ENCODE peak calls at places on chromosomes 11 and 22, in six cellular contexts. One of them, this sample, is unnamed.

GRCh38 chr11:14309425-14310192 is 49.4 kb downstream of the RRAS2 start:
- DNase-seq in A549: no peak
- DNase-seq in endothelial cell of umbilical vein: no peak
- DNase-seq in K562: no peak
- DNase-seq in GM12878: no peak
- DNase-seq in HepG2: no peak
- DNase-seq in this sample: no peak

GRCh38 chr22:37627091-37627490 is 12.4 kb upstream of the SH3BP1 start:
- DNase-seq in A549: no peak
- DNase-seq in endothelial cell of umbilical vein: no peak
- DNase-seq in K562: no peak
- DNase-seq in GM12878: no peak
- DNase-seq in HepG2: no peak
- DNase-seq in this sample: peak

GRCh38 chr11:12640355-12640754 is 33.9 kb upstream of the TEAD1 start:
- DNase-seq in A549: no peak
- DNase-seq in endothelial cell of umbilical vein: no peak
- DNase-seq in K562: no peak
- DNase-seq in GM12878: no peak
- DNase-seq in HepG2: no peak
- DNase-seq in this sample: no peak

GRCh38 chr11:93490996-93491618 is 52.1 kb downstream of the SMCO4 start:
- DNase-seq in A549: no peak
- DNase-seq in endothelial cell of umbilical vein: no peak
- DNase-seq in K562: no peak
- DNase-seq in GM12878: no peak
- DNase-seq in HepG2: no peak
- DNase-seq in this sample: no peak

GRCh38 chr11:923691-924405 is 1.8 kb upstream of the AP2A2 start:
- DNase-seq in A549: no peak
- DNase-seq in endothelial cell of umbilical vein: no peak
- DNase-seq in K562: no peak
- DNase-seq in GM12878: no peak
- DNase-seq in HepG2: no peak
- DNase-seq in this sample: no peak

GRCh38 chr11:79100093-79100704 is 340.6 kb downstream of the TENM4 start:
- DNase-seq in A549: peak
- DNase-seq in endothelial cell of umbilical vein: peak
- DNase-seq in K562: peak
- DNase-seq in GM12878: no peak
- DNase-seq in HepG2: peak
- DNase-seq in this sample: peak

GRCh38 chr11:15911377-15912044 is 444.8 kb downstream of the SOX6 start:
- DNase-seq in A549: peak
- DNase-seq in endothelial cell of umbilical vein: peak
- DNase-seq in K562: no peak
- DNase-seq in GM12878: no peak
- DNase-seq in HepG2: no peak
- DNase-seq in this sample: no peak

GRCh38 chr11:114166897-114167323 is 107.4 kb downstream of the ZBTB16 start:
- DNase-seq in A549: no peak
- DNase-seq in endothelial cell of umbilical vein: peak
- DNase-seq in K562: no peak
- DNase-seq in GM12878: no peak
- DNase-seq in HepG2: no peak
- DNase-seq in this sample: peak

GRCh38 chr22:23225724-23226496 is 45.6 kb downstream of the BCR start:
- DNase-seq in A549: peak
- DNase-seq in endothelial cell of umbilical vein: peak
- DNase-seq in K562: peak
- DNase-seq in GM12878: no peak
- DNase-seq in HepG2: no peak
- DNase-seq in this sample: no peak

GRCh38 chr11:10388096-10388495 is 67.0 kb upstream of the AMPD3 start:
- DNase-seq in A549: no peak
- DNase-seq in endothelial cell of umbilical vein: no peak
- DNase-seq in K562: no peak
- DNase-seq in GM12878: no peak
- DNase-seq in HepG2: no peak
- DNase-seq in this sample: no peak

GRCh38 chr11:110519816-110520215 is 90.1 kb downstream of the FDX1 start:
- DNase-seq in A549: no peak
- DNase-seq in endothelial cell of umbilical vein: no peak
- DNase-seq in K562: no peak
- DNase-seq in GM12878: no peak
- DNase-seq in HepG2: no peak
- DNase-seq in this sample: no peak

GRCh38 chr11:70572974-70573260 is 174.6 kb downstream of the CTTN start:
- DNase-seq in A549: no peak
- DNase-seq in endothelial cell of umbilical vein: no peak
- DNase-seq in K562: no peak
- DNase-seq in GM12878: no peak
- DNase-seq in HepG2: no peak
- DNase-seq in this sample: no peak

GRCh38 chr11:77299528-77299993 is 1.9 kb downstream of the GDPD4 start:
- DNase-seq in A549: peak
- DNase-seq in endothelial cell of umbilical vein: no peak
- DNase-seq in K562: peak
- DNase-seq in GM12878: no peak
- DNase-seq in HepG2: peak
- DNase-seq in this sample: no peak

GRCh38 chr11:7031346-7031957 is 11.2 kb downstream of the NLRP14 start:
- DNase-seq in A549: no peak
- DNase-seq in endothelial cell of umbilical vein: no peak
- DNase-seq in K562: no peak
- DNase-seq in GM12878: no peak
- DNase-seq in HepG2: no peak
- DNase-seq in this sample: no peak

GRCh38 chr22:30969532-30970355 is 679 bp downstream of the TUG1 start:
- DNase-seq in A549: peak
- DNase-seq in endothelial cell of umbilical vein: peak
- DNase-seq in K562: peak
- DNase-seq in GM12878: no peak
- DNase-seq in HepG2: peak
- DNase-seq in this sample: peak

DNA sequence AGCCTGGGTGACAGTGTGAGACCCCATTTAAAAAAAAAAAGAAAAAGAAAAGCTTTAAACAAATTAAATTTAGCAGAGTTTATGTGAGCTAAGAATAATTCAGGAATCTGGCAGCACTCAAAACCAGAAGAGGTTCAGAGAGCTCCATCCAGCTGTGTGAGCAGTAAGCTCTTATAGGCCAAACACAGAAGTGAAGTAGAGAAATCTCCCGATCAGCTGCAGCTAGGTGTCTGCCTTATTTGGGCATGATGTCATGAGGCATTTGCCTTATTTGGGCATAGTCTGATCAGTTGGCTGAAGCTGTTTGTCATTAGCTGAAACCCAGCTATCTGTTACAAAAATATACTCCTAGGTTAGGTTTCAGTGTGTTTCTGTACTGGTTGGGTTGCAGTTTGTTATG is 8.2 kb downstream of the MS4A15 start:
- DNase-seq in A549: no peak
- DNase-seq in endothelial cell of umbilical vein: no peak
- DNase-seq in K562: no peak
- DNase-seq in GM12878: peak
- DNase-seq in HepG2: no peak
- DNase-seq in this sample: no peak
- TF ChIP-seq POLR2A in A549: no peak
- TF ChIP-seq POLR2A in endothelial cell of umbilical vein: no peak
- TF ChIP-seq POLR2A in K562: no peak
- TF ChIP-seq POLR2A in GM12878: no peak
- TF ChIP-seq POLR2A in HepG2: no peak
- TF ChIP-seq POLR2A in this sample: no peak

GRCh38 chr11:46299425-46300067 is 22.1 kb downstream of the CREB3L1 start:
- DNase-seq in A549: peak
- DNase-seq in endothelial cell of umbilical vein: no peak
- DNase-seq in K562: no peak
- DNase-seq in GM12878: no peak
- DNase-seq in HepG2: no peak
- DNase-seq in this sample: no peak

GRCh38 chr11:46296520-46297448 is 19.3 kb downstream of the CREB3L1 start:
- DNase-seq in A549: no peak
- DNase-seq in endothelial cell of umbilical vein: peak
- DNase-seq in K562: peak
- DNase-seq in GM12878: no peak
- DNase-seq in HepG2: no peak
- DNase-seq in this sample: no peak

GRCh38 chr11:46298699-46299424 is 21.4 kb downstream of the CREB3L1 start:
- DNase-seq in A549: peak
- DNase-seq in endothelial cell of umbilical vein: no peak
- DNase-seq in K562: no peak
- DNase-seq in GM12878: no peak
- DNase-seq in HepG2: no peak
- DNase-seq in this sample: peak

GRCh38 chr11:46302866-46303265 is 25.4 kb downstream of the CREB3L1 start:
- DNase-seq in A549: no peak
- DNase-seq in endothelial cell of umbilical vein: no peak
- DNase-seq in K562: no peak
- DNase-seq in GM12878: peak
- DNase-seq in HepG2: no peak
- DNase-seq in this sample: no peak

GRCh38 chr11:46300270-46300669 is 22.8 kb downstream of the CREB3L1 start:
- DNase-seq in A549: no peak
- DNase-seq in endothelial cell of umbilical vein: no peak
- DNase-seq in K562: no peak
- DNase-seq in GM12878: no peak
- DNase-seq in HepG2: no peak
- DNase-seq in this sample: no peak
- TF ChIP-seq MYC in A549: no peak
- TF ChIP-seq MYC in endothelial cell of umbilical vein: no peak
- TF ChIP-seq MYC in K562: no peak
- TF ChIP-seq MYC in GM12878: no peak
- TF ChIP-seq MYC in HepG2: no peak
- TF ChIP-seq MYC in this sample: no peak

DNA sequence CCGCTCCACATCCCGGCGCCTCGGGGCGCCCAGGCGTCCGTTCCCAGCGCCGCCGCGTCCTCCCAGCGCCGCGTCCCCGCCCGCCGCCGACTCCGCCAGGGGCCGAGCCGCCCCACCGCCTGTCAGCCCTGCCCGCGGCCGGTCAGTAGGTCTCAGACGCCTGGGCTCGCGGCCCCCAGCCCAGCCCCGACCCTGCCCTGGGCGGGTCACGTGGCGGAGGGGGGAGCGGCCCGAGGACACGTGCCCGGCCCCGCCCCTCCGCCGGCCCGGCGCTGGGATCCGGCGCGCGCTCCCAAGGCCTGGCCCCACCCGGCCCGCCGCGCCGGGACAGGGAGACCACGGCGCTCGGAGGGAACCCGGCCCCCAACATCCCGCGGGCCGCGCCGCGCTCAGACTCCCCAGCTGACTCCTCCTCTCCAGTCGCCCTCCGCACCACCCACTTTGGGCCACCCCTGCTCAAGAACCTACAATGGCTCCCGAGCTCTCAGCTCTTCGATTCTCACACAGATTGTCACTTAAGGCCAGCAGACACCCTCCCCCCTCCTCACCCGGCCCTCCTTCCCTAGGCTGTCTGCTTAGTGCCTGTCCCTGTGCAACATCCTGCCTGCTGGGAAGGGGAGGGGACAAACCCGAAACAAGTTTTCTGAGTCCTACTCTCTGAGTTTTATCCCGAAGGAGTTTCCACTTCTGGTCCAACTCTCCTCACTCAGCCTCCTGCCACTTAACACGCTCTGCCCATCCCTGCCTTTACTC is at the start of gene RAB3IL1:
- DNase-seq in A549: peak
- DNase-seq in endothelial cell of umbilical vein: peak
- DNase-seq in K562: peak
- DNase-seq in GM12878: no peak
- DNase-seq in HepG2: no peak
- DNase-seq in this sample: no peak
- TF ChIP-seq POLR2A in A549: no peak
- TF ChIP-seq POLR2A in endothelial cell of umbilical vein: no peak
- TF ChIP-seq POLR2A in K562: peak
- TF ChIP-seq POLR2A in GM12878: no peak
- TF ChIP-seq POLR2A in HepG2: no peak
- TF ChIP-seq POLR2A in this sample: no peak

DNA sequence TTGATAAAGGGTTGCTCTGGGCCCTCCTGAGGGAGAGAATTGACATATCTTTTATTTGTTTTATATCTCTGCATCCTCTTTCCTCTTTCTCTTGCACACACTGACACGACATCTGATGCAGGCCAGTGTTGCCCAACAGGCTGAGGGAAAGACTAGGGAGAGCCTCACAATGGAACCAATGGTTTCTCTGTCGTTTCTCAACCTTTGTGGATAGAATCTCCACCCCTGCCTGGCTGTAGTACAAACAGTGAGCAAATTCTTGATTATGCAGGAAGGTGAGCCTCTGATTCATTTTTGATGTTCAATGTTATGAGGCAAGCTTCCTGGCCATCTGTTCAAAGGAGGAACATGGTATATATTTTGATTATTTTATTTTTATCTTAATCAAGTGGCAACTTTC is 49.8 kb upstream of the PLET1 start:
- DNase-seq in A549: peak
- DNase-seq in endothelial cell of umbilical vein: no peak
- DNase-seq in K562: no peak
- DNase-seq in GM12878: no peak
- DNase-seq in HepG2: no peak
- DNase-seq in this sample: peak
- TF ChIP-seq MYC in A549: no peak
- TF ChIP-seq MYC in endothelial cell of umbilical vein: no peak
- TF ChIP-seq MYC in K562: no peak
- TF ChIP-seq MYC in GM12878: no peak
- TF ChIP-seq MYC in HepG2: no peak
- TF ChIP-seq MYC in this sample: no peak

GRCh38 chr22:46587067-46587471 is 33.1 kb upstream of the GRAMD4 start:
- DNase-seq in A549: no peak
- DNase-seq in endothelial cell of umbilical vein: no peak
- DNase-seq in K562: no peak
- DNase-seq in GM12878: peak
- DNase-seq in HepG2: no peak
- DNase-seq in this sample: no peak
- TF ChIP-seq POLR2A in A549: no peak
- TF ChIP-seq POLR2A in endothelial cell of umbilical vein: no peak
- TF ChIP-seq POLR2A in K562: no peak
- TF ChIP-seq POLR2A in GM12878: no peak
- TF ChIP-seq POLR2A in HepG2: no peak
- TF ChIP-seq POLR2A in this sample: no peak

GRCh38 chr22:49046546-49047305 is 780.9 kb downstream of the BRD1 start:
- DNase-seq in A549: peak
- DNase-seq in endothelial cell of umbilical vein: no peak
- DNase-seq in K562: peak
- DNase-seq in GM12878: no peak
- DNase-seq in HepG2: peak
- DNase-seq in this sample: peak
- TF ChIP-seq MYC in A549: no peak
- TF ChIP-seq MYC in endothelial cell of umbilical vein: no peak
- TF ChIP-seq MYC in K562: no peak
- TF ChIP-seq MYC in GM12878: no peak
- TF ChIP-seq MYC in HepG2: no peak
- TF ChIP-seq MYC in this sample: no peak